ENCODE peak calls at places on chromosomes 7 and 10, in ten cellular contexts. U is NCI-H1105, R is testis, D is HTR-8/SVneo, N is RKO, E is endothelial cell, L is C1 segment of cervical spinal cord, J is amygdala, M is left kidney, I is AML-193. G is an unnamed sample.

GRCh38 chr10:14173391-14173705 is 157.4 kb downstream of the FRMD4A start:
- DNase-seq in U (no peak), R (no peak), D (no peak), N (no peak), E (no peak), L (no peak), J (no peak), M (no peak), I (no peak), G (no peak)

GRCh38 chr10:132149261-132149660 is 37.5 kb upstream of the DPYSL4 start:
- DNase-seq in U (no peak), R (no peak), D (no peak), N (no peak), E (no peak), L (no peak), J (no peak), M (no peak), I (no peak), G (no peak)

GRCh38 chr10:120422459-120422858 is 34.6 kb upstream of the PLPP4 start:
- DNase-seq in U (no peak), R (no peak), D (peak; percentile 37), N (no peak), E (no peak), L (no peak), J (no peak), M (no peak), I (no peak), G (no peak)

GRCh38 chr7:54339074-54339473 is 203.1 kb upstream of the VSTM2A start:
- DNase-seq in U (no peak), R (no peak), D (no peak), N (no peak), E (no peak), L (no peak), J (no peak), M (peak; percentile 15), I (no peak), G (no peak)

GRCh38 chr7:23337374-23337773 is 38.2 kb downstream of the MALSU1 start:
- DNase-seq in U (no peak), R (no peak), D (no peak), N (no peak), E (no peak), L (no peak), J (no peak), M (no peak), I (no peak), G (no peak)

GRCh38 chr10:635088-635861 is 54.2 kb downstream of the DIP2C start:
- DNase-seq in U (no peak), R (no peak), D (no peak), N (no peak), E (no peak), L (no peak), J (no peak), M (no peak), I (no peak), G (no peak)

GRCh38 chr7:98283127-98283886 is 1.8 kb downstream of the BRI3 start:
- DNase-seq in U (no peak), R (peak; percentile 36), D (no peak), N (peak; percentile 86), E (no peak), L (no peak), J (no peak), M (no peak), I (peak; percentile 93), G (no peak)

GRCh38 chr7:154289119-154289518 is 236.9 kb downstream of the DPP6 start:
- DNase-seq in U (no peak), R (no peak), D (no peak), N (no peak), E (no peak), L (no peak), J (no peak), M (no peak), I (no peak), G (no peak)

GRCh38 chr10:50574932-50575331 is 48.8 kb downstream of the SGMS1 start:
- DNase-seq in U (no peak), R (no peak), D (no peak), N (no peak), E (no peak), L (no peak), J (no peak), M (no peak), I (no peak), G (no peak)

GRCh38 chr7:158819571-158820203 is 9.6 kb downstream of the ESYT2 start:
- DNase-seq in U (no peak), R (peak; percentile 71), D (no peak), N (no peak), E (no peak), L (no peak), J (no peak), M (no peak), I (peak; percentile 8), G (no peak)

GRCh38 chr7:97317575-97317974 is 200.1 kb downstream of the SDHAF3 start:
- DNase-seq in U (no peak), R (no peak), D (no peak), N (peak; percentile 44), E (no peak), L (no peak), J (no peak), M (peak; percentile 27), I (no peak), G (no peak)

G was measured in T-cell.